ENCODE peak calls at places on chromosomes 1 and 21, in eight cellular contexts. One of them, this sample, is unnamed. For H3K4me1, the result is how much of the 10 kb centered on the place peaks cover.

GRCh38 chr1:170698711-170699275 is 34.9 kb downstream of the PRRX1 start:
- DNase-seq in Panc1: no peak
- DNase-seq in uterus: no peak
- DNase-seq in H9: no peak
- DNase-seq in GM23338: peak
- DNase-seq in heart right ventricle: no peak
- DNase-seq in heart left ventricle: no peak
- DNase-seq in OCI-LY7: no peak
- DNase-seq in this sample: no peak

GRCh38 chr1:228084325-228084724 is 1.8 kb downstream of the ARF1 start:
- DNase-seq in GM23338: no peak
- DNase-seq in OCI-LY7: no peak
- DNase-seq in uterus: no peak
- DNase-seq in Panc1: no peak
- DNase-seq in heart left ventricle: no peak
- DNase-seq in H9: no peak
- DNase-seq in heart right ventricle: no peak
- DNase-seq in this sample: no peak

GRCh38 chr1:208231929-208232360 is 12.2 kb downstream of the PLXNA2 start:
- DNase-seq in OCI-LY7: no peak
- DNase-seq in heart right ventricle: no peak
- DNase-seq in Panc1: no peak
- DNase-seq in H9: no peak
- DNase-seq in uterus: no peak
- DNase-seq in heart left ventricle: no peak
- DNase-seq in GM23338: peak
- DNase-seq in this sample: no peak

GRCh38 chr1:91026777-91027176 is 4.9 kb upstream of the ZNF644 start:
- DNase-seq in OCI-LY7: no peak
- DNase-seq in heart left ventricle: no peak
- DNase-seq in heart right ventricle: no peak
- DNase-seq in GM23338: no peak
- DNase-seq in uterus: no peak
- DNase-seq in H9: no peak
- DNase-seq in Panc1: no peak
- DNase-seq in this sample: no peak

GRCh38 chr1:232174306-232174705 is 455.6 kb downstream of the SIPA1L2 start:
- DNase-seq in uterus: no peak
- DNase-seq in heart left ventricle: no peak
- DNase-seq in Panc1: no peak
- DNase-seq in GM23338: no peak
- DNase-seq in heart right ventricle: no peak
- DNase-seq in OCI-LY7: no peak
- DNase-seq in H9: no peak
- DNase-seq in this sample: no peak

GRCh38 chr21:15164678-15165303 is 100.0 kb upstream of the NRIP1 start:
- DNase-seq in GM23338: no peak
- DNase-seq in heart right ventricle: no peak
- DNase-seq in heart left ventricle: no peak
- DNase-seq in OCI-LY7: no peak
- DNase-seq in Panc1: no peak
- DNase-seq in H9: no peak
- DNase-seq in uterus: no peak
- DNase-seq in this sample: no peak

GRCh38 chr1:29532741-29533140 is 296.4 kb downstream of the PTPRU start:
- DNase-seq in heart right ventricle: no peak
- DNase-seq in uterus: no peak
- DNase-seq in OCI-LY7: no peak
- DNase-seq in GM23338: no peak
- DNase-seq in H9: no peak
- DNase-seq in heart left ventricle: no peak
- DNase-seq in Panc1: no peak
- DNase-seq in this sample: no peak

GRCh38 chr1:64343105-64343960 is 126.6 kb upstream of the CACHD1 start:
- DNase-seq in Panc1: peak
- DNase-seq in heart right ventricle: no peak
- DNase-seq in GM23338: no peak
- DNase-seq in H9: no peak
- DNase-seq in heart left ventricle: no peak
- DNase-seq in OCI-LY7: no peak
- DNase-seq in uterus: no peak
- DNase-seq in this sample: no peak

GRCh38 chr1:33820804-33821203 is 43.1 kb upstream of the HMGB4 start:
- DNase-seq in H9: no peak
- DNase-seq in GM23338: no peak
- DNase-seq in uterus: no peak
- DNase-seq in OCI-LY7: no peak
- DNase-seq in heart left ventricle: no peak
- DNase-seq in Panc1: no peak
- DNase-seq in heart right ventricle: no peak
- DNase-seq in this sample: no peak

GRCh38 chr1:33342041-33342723 is 21.3 kb upstream of the A3GALT2 start:
- DNase-seq in GM23338: peak
- DNase-seq in H9: peak
- DNase-seq in Panc1: peak
- DNase-seq in uterus: peak
- DNase-seq in heart left ventricle: peak
- DNase-seq in OCI-LY7: peak
- DNase-seq in heart right ventricle: peak
- DNase-seq in this sample: peak

GRCh38 chr1:182802006-182802798 is 12.6 kb downstream of the NPL start:
- DNase-seq in OCI-LY7: no peak
- DNase-seq in heart left ventricle: no peak
- DNase-seq in H9: no peak
- DNase-seq in Panc1: no peak
- DNase-seq in heart right ventricle: no peak
- DNase-seq in uterus: no peak
- DNase-seq in GM23338: no peak
- DNase-seq in this sample: no peak

GRCh38 chr1:234909307-234909706 is 219.3 kb downstream of the TOMM20 start:
- DNase-seq in heart right ventricle: no peak
- DNase-seq in heart left ventricle: no peak
- DNase-seq in OCI-LY7: no peak
- DNase-seq in H9: no peak
- DNase-seq in GM23338: no peak
- DNase-seq in uterus: no peak
- DNase-seq in Panc1: no peak
- DNase-seq in this sample: no peak

GRCh38 chr1:234773936-234774677 is 164.1 kb upstream of the IRF2BP2 start:
- DNase-seq in Panc1: no peak
- DNase-seq in heart left ventricle: no peak
- DNase-seq in heart right ventricle: no peak
- DNase-seq in GM23338: no peak
- DNase-seq in OCI-LY7: no peak
- DNase-seq in uterus: no peak
- DNase-seq in H9: no peak
- DNase-seq in this sample: no peak

GRCh38 chr1:16088996-16089395 is 15.5 kb upstream of the FAM131C start:
- DNase-seq in OCI-LY7: no peak
- DNase-seq in uterus: no peak
- DNase-seq in Panc1: no peak
- DNase-seq in heart left ventricle: no peak
- DNase-seq in GM23338: no peak
- DNase-seq in H9: peak
- DNase-seq in heart right ventricle: no peak
- DNase-seq in this sample: peak

GRCh38 chr21:32096411-32096810 is 182.4 kb downstream of the MIS18A start:
- DNase-seq in OCI-LY7: peak
- DNase-seq in H9: peak
- DNase-seq in GM23338: peak
- DNase-seq in heart left ventricle: no peak
- DNase-seq in Panc1: no peak
- DNase-seq in uterus: no peak
- DNase-seq in heart right ventricle: no peak
- DNase-seq in this sample: no peak

GRCh38 chr1:161139765-161140164 is 7.3 kb upstream of the DEDD start:
- DNase-seq in GM23338: peak
- DNase-seq in OCI-LY7: peak
- DNase-seq in heart left ventricle: no peak
- DNase-seq in Panc1: no peak
- DNase-seq in H9: no peak
- DNase-seq in uterus: no peak
- DNase-seq in heart right ventricle: peak
- DNase-seq in this sample: no peak

GRCh38 chr21:32705901-32706300 is 21.9 kb downstream of the SYNJ1 start:
- DNase-seq in Panc1: no peak
- DNase-seq in heart left ventricle: no peak
- DNase-seq in GM23338: no peak
- DNase-seq in heart right ventricle: no peak
- DNase-seq in H9: no peak
- DNase-seq in uterus: no peak
- DNase-seq in OCI-LY7: no peak
- DNase-seq in this sample: no peak

GRCh38 chr1:100581096-100581705 is 43.3 kb downstream of the GPR88 start:
- DNase-seq in heart left ventricle: no peak
- DNase-seq in H9: no peak
- DNase-seq in heart right ventricle: no peak
- DNase-seq in uterus: no peak
- DNase-seq in Panc1: no peak
- DNase-seq in GM23338: no peak
- DNase-seq in OCI-LY7: no peak
- DNase-seq in this sample: no peak

GRCh38 chr1:205950826-205951549 is 7.7 kb upstream of the SLC26A9 start:
- DNase-seq in OCI-LY7: no peak
- DNase-seq in heart right ventricle: no peak
- DNase-seq in heart left ventricle: no peak
- DNase-seq in H9: no peak
- DNase-seq in uterus: no peak
- DNase-seq in Panc1: no peak
- DNase-seq in GM23338: no peak
- DNase-seq in this sample: peak

GRCh38 chr1:201933840-201934430 is 12.4 kb downstream of the LMOD1 start:
- DNase-seq in GM23338: no peak
- DNase-seq in heart left ventricle: no peak
- DNase-seq in OCI-LY7: no peak
- DNase-seq in heart right ventricle: no peak
- DNase-seq in uterus: no peak
- DNase-seq in Panc1: no peak
- DNase-seq in H9: no peak
- DNase-seq in this sample: no peak

GRCh38 chr1:223074901-223075300 is 68.1 kb downstream of the TLR5 start:
- DNase-seq in OCI-LY7: no peak
- DNase-seq in GM23338: no peak
- DNase-seq in uterus: no peak
- DNase-seq in Panc1: no peak
- DNase-seq in heart right ventricle: no peak
- DNase-seq in heart left ventricle: no peak
- DNase-seq in H9: no peak
- DNase-seq in this sample: no peak

GRCh38 chr1:22414244-22414751 is 37.4 kb upstream of the ZBTB40 start:
- DNase-seq in heart left ventricle: no peak
- DNase-seq in OCI-LY7: no peak
- DNase-seq in GM23338: no peak
- DNase-seq in uterus: no peak
- DNase-seq in Panc1: no peak
- DNase-seq in H9: no peak
- DNase-seq in heart right ventricle: no peak
- DNase-seq in this sample: no peak

GRCh38 chr1:54888080-54888733 is 1.2 kb upstream of the DHCR24 start:
- DNase-seq in heart left ventricle: no peak
- DNase-seq in uterus: no peak
- DNase-seq in heart right ventricle: no peak
- DNase-seq in OCI-LY7: no peak
- DNase-seq in H9: peak
- DNase-seq in Panc1: no peak
- DNase-seq in GM23338: peak
- DNase-seq in this sample: no peak
- H3K27ac ChIP-seq in heart left ventricle: no peak
- H3K27ac ChIP-seq in uterus: no peak
- H3K27ac ChIP-seq in heart right ventricle: no peak
- H3K27ac ChIP-seq in OCI-LY7: no peak
- H3K27ac ChIP-seq in H9: no peak
- H3K27ac ChIP-seq in Panc1: peak
- H3K27ac ChIP-seq in GM23338: peak
- H3K27ac ChIP-seq in this sample: no peak

GRCh38 chr1:204241050-204241449 is 27.3 kb upstream of the GOLT1A start:
- DNase-seq in H9: no peak
- DNase-seq in GM23338: no peak
- DNase-seq in Panc1: no peak
- DNase-seq in heart right ventricle: no peak
- DNase-seq in heart left ventricle: no peak
- DNase-seq in uterus: no peak
- DNase-seq in OCI-LY7: no peak
- DNase-seq in this sample: peak
- H3K4me1 ChIP-seq in H9: under half
- H3K4me1 ChIP-seq in GM23338: under half
- H3K4me1 ChIP-seq in Panc1: under half
- H3K4me1 ChIP-seq in heart right ventricle: under half
- H3K4me1 ChIP-seq in heart left ventricle: under half
- H3K4me1 ChIP-seq in uterus: under half
- H3K4me1 ChIP-seq in OCI-LY7: under half
- H3K4me1 ChIP-seq in this sample: under half

DNA sequence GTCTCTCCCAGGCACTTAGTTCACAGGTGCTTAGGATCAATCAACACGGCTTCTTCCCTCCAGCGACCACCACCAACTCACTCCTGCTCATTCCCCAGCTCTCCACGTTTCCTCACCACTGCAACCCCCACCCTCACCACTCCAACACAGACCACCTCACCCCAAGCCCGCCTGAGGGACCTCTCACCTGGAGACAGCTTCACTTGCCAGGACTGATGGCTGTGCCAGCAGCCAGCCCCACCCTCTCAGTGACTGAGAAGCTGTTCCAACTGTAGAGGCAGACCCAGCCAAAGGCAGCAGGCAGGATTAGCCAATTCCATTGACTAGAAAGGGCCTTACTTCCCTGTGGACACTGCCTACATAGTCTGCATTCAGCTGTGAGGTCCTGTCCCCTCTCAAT is 7.8 kb downstream of the TAGLN2 start:
- DNase-seq in Panc1: no peak
- DNase-seq in heart right ventricle: no peak
- DNase-seq in heart left ventricle: no peak
- DNase-seq in uterus: no peak
- DNase-seq in GM23338: no peak
- DNase-seq in OCI-LY7: no peak
- DNase-seq in H9: no peak
- DNase-seq in this sample: peak
- H3K27ac ChIP-seq in Panc1: peak
- H3K27ac ChIP-seq in heart right ventricle: peak
- H3K27ac ChIP-seq in heart left ventricle: no peak
- H3K27ac ChIP-seq in uterus: no peak
- H3K27ac ChIP-seq in GM23338: no peak
- H3K27ac ChIP-seq in OCI-LY7: no peak
- H3K27ac ChIP-seq in H9: no peak
- H3K27ac ChIP-seq in this sample: no peak

GRCh38 chr1:9822490-9822889 is 1.3 kb downstream of the CLSTN1 start:
- DNase-seq in heart left ventricle: no peak
- DNase-seq in heart right ventricle: no peak
- DNase-seq in H9: no peak
- DNase-seq in Panc1: no peak
- DNase-seq in GM23338: no peak
- DNase-seq in OCI-LY7: no peak
- DNase-seq in uterus: no peak
- DNase-seq in this sample: no peak
- H3K4me1 ChIP-seq in heart left ventricle: under half
- H3K4me1 ChIP-seq in heart right ventricle: under half
- H3K4me1 ChIP-seq in H9: under half
- H3K4me1 ChIP-seq in Panc1: under half
- H3K4me1 ChIP-seq in GM23338: under half
- H3K4me1 ChIP-seq in OCI-LY7: half or more
- H3K4me1 ChIP-seq in uterus: under half
- H3K4me1 ChIP-seq in this sample: under half

GRCh38 chr1:151147132-151147503 is 687 bp upstream of the SEMA6C start:
- DNase-seq in heart left ventricle: no peak
- DNase-seq in GM23338: no peak
- DNase-seq in H9: no peak
- DNase-seq in heart right ventricle: no peak
- DNase-seq in uterus: peak
- DNase-seq in Panc1: no peak
- DNase-seq in OCI-LY7: no peak
- DNase-seq in this sample: no peak
- H3K27ac ChIP-seq in heart left ventricle: peak
- H3K27ac ChIP-seq in GM23338: no peak
- H3K27ac ChIP-seq in H9: no peak
- H3K27ac ChIP-seq in heart right ventricle: peak
- H3K27ac ChIP-seq in uterus: peak
- H3K27ac ChIP-seq in Panc1: peak
- H3K27ac ChIP-seq in OCI-LY7: no peak
- H3K27ac ChIP-seq in this sample: peak